ENCODE peak calls at places on chromosomes 1 and 21, in six cellular contexts. U is CD8-positive, alpha-beta memory T cell; E is AG04449; H is stomach; V is right lobe of liver; G is naive thymus-derived CD4-positive, alpha-beta T cell. R is an unnamed sample.

GRCh38 chr1:200438911-200439310 is 29.1 kb upstream of the ZNF281 start:
- DNase-seq in V (no peak), E (no peak), G (no peak), U (no peak), H (no peak), R (peak)

GRCh38 chr1:108815566-108815965 is 41.3 kb downstream of the AKNAD1 start:
- DNase-seq in U (no peak), E (no peak), V (no peak), G (no peak), H (no peak), R (no peak)

GRCh38 chr1:10374442-10374860 is 24.4 kb upstream of the PGD start:
- DNase-seq in E (no peak), H (no peak), U (no peak), G (no peak), V (no peak), R (no peak)

GRCh38 chr21:32653326-32653901 is 41.2 kb upstream of the CFAP298 start:
- DNase-seq in G (peak), E (no peak), H (no peak), U (peak), V (no peak), R (no peak)

GRCh38 chr1:228420968-228421826 is 4.5 kb upstream of the TRIM17 start:
- DNase-seq in G (no peak), E (no peak), H (no peak), U (no peak), V (no peak), R (no peak)

GRCh38 chr1:156645058-156645457 is 3.1 kb downstream of the BCAN start:
- DNase-seq in V (no peak), G (no peak), U (no peak), H (no peak), E (no peak), R (no peak)

GRCh38 chr1:157106813-157107189 is 7.2 kb upstream of the ETV3L start:
- DNase-seq in V (no peak), U (no peak), E (no peak), G (no peak), H (no peak), R (no peak)

GRCh38 chr1:110897685-110898084 is 24.7 kb downstream of the CD53 start:
- DNase-seq in V (no peak), U (peak), H (no peak), E (no peak), G (peak), R (no peak)

GRCh38 chr1:9659328-9659727 is 7.8 kb downstream of the PIK3CD start:
- DNase-seq in E (peak), H (no peak), V (no peak), U (no peak), G (no peak), R (peak)

GRCh38 chr1:50705699-50706098 is 254.4 kb downstream of the FAF1 start:
- DNase-seq in U (no peak), H (no peak), G (no peak), V (no peak), E (no peak), R (no peak)

GRCh38 chr1:13888351-13888996 is 188.5 kb downstream of the PRDM2 start:
- DNase-seq in G (no peak), E (no peak), H (no peak), V (no peak), U (no peak), R (no peak)

GRCh38 chr1:78075621-78076020 is 29.9 kb downstream of the GIPC2 start:
- DNase-seq in U (no peak), H (no peak), E (no peak), G (no peak), V (no peak), R (no peak)

GRCh38 chr1:222616535-222616934 is 1.4 kb upstream of the MIA3 start:
- DNase-seq in V (no peak), G (no peak), H (no peak), E (peak), U (no peak), R (peak)

GRCh38 chr1:15939181-15940109 is 36.5 kb downstream of the ZBTB17 start:
- DNase-seq in U (no peak), V (peak), H (peak), G (no peak), E (no peak), R (no peak)

GRCh38 chr1:187870567-187870966 is 1041.8 kb downstream of the PLA2G4A start:
- DNase-seq in U (no peak), E (no peak), V (no peak), H (no peak), G (no peak), R (no peak)

GRCh38 chr1:119737040-119737682 is 25.4 kb downstream of the PHGDH start:
- DNase-seq in V (no peak), G (no peak), H (peak), E (no peak), U (no peak), R (no peak)

GRCh38 chr1:28437260-28437923 is 67.9 kb downstream of the PHACTR4 start:
- DNase-seq in E (peak), U (no peak), H (no peak), G (no peak), V (no peak), R (no peak)
- H3K4me3 ChIP-seq in E (no peak), U (no peak), H (no peak), G (no peak), V (no peak), R (peak)

DNA sequence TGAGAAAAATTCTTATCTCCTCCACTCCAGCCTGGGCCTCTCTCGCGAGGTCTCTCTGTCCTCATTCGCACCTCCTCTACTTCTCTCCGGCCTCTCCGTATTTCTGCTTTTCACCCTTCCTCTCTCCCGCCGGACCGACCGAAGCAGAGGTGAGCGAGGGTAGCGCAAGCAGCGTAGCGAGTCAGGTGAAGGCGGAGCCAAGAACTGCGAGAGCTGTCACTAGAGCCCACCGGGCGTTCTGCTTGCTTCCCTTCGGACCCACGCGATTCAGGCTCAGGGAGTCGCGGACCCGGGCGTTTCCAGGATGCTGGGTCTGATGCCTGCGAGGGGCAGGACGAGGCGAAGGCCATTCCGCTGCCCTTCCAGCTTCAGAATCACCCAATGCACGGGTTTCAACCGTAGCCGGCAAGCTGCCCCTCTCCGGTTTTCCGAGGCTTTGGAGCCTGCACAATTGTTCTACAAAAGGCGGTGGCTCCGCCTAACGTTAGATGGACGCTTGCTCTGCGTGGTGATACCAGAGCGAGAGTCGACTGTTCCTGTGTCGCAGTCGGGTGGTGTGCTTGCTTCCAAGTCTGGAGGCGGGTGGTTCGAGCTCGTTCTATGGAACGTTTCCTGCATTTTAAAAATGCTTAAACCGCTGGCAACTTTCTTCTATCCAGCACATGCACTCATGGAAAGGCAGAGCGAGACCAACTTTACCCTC is 310.2 kb downstream of the FAM72C start:
- DNase-seq in G (no peak), V (no peak), E (no peak), U (no peak), H (no peak), R (no peak)
- H3K4me3 ChIP-seq in G (no peak), V (no peak), E (no peak), U (no peak), H (no peak), R (no peak)

DNA sequence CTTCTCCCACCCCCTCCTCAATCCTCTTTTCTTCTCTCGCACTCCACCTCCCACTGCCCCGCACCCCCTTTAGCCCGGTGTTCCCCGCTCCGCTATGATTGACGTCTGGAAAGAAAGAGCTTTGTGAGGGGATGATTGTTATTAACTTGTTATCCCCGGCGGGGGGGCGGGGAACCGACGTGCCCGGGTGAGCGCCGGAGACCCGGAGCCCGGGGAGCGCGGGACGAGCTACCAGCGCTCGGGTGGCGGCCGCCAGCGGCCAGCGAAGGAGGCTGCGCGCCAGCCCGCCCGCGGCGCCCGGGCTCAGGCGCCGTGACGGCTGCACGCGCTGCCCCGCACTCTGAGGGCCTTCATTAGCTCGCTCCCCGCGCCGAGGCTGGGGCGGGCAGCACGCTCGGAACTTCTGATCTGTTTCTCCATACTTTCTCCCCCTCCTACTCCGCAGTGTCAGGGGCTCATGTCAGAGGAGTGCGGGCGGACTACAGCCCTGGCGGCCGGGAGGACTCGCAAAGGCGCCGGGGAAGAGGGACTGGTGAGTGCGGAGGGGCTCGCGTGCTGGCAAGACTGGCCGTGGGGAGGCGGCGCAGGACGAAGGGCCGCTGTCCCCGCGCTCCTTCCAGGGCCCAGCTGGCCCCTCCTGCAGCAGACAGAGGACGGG is 2.1 kb downstream of the LHX8 start:
- DNase-seq in V (no peak), U (no peak), G (no peak), H (no peak), E (no peak), R (no peak)
- H3K4me3 ChIP-seq in V (no peak), U (no peak), G (no peak), H (peak), E (no peak), R (no peak)

DNA sequence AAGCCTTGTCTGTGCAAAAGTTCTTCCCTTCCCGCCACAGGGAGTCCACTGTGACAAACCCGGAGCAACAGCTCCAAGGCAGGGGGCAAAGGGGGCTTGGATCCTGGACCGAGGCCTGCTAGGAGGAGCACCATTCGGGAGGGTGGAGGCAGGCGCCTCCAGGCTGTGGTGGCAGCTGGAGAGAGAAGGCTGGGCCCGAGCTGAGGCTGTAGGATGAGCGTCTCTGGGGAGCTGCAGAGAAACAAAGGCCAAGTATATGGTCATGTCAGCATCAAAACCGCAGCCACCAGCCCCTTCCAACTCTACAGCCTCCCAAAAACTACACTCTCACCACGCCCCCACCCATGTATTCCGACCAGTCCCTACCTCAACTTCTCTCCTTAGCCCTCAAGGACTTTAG is 579 bp downstream of the SH3BP5L start:
- DNase-seq in H (no peak), V (no peak), G (no peak), E (no peak), U (no peak), R (no peak)
- H3K4me3 ChIP-seq in H (peak), V (peak), G (peak), E (peak), U (peak), R (peak)

GRCh38 chr1:161381707-161382106 is 14.0 kb upstream of the CFAP126 start:
- DNase-seq in U (no peak), V (no peak), E (no peak), G (no peak), H (no peak), R (no peak)
- H3K4me3 ChIP-seq in U (no peak), V (no peak), E (no peak), G (no peak), H (no peak), R (no peak)

GRCh38 chr1:147238053-147238902 is 4.2 kb upstream of the CHD1L start:
- DNase-seq in U (no peak), E (no peak), V (no peak), H (no peak), G (no peak), R (no peak)
- H3K4me3 ChIP-seq in U (no peak), E (no peak), V (no peak), H (no peak), G (no peak), R (no peak)

GRCh38 chr1:45971922-45972321 is 160.5 kb downstream of the PIK3R3 start:
- DNase-seq in V (no peak), H (no peak), U (no peak), E (no peak), G (no peak), R (no peak)

GRCh38 chr1:45973106-45973505 is 159.3 kb downstream of the PIK3R3 start:
- DNase-seq in U (no peak), H (no peak), G (no peak), V (no peak), E (no peak), R (no peak)

GRCh38 chr1:45972621-45973020 is 159.8 kb downstream of the PIK3R3 start:
- DNase-seq in U (no peak), V (no peak), H (no peak), E (no peak), G (no peak), R (no peak)

GRCh38 chr1:45969866-45970265 is 162.6 kb downstream of the PIK3R3 start:
- DNase-seq in E (no peak), U (no peak), H (no peak), V (no peak), G (no peak), R (no peak)

DNA sequence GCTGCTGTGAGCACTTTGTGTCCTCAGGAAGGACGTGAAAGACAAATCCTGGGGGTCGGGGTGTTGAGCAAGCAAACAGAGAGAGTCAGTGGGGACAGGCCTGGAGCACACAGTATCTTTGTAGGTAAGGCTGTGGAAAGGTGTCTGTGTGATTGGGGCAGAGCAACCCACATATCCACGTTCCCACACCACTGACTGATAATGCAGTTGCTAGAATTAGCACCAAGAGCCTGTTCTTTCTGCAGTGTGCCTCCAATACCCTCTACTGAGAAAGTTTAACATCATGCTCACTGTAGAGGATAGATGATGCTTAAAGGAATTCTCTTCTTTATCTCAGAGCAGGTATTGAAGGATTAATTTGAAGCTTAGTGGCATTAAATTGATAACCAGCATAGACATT is 161.1 kb downstream of the PIK3R3 start:
- DNase-seq in V (no peak), G (no peak), E (no peak), U (no peak), H (no peak), R (no peak)
- H3K4me3 ChIP-seq in V (no peak), G (no peak), E (no peak), U (no peak), H (no peak), R (no peak)

GRCh38 chr1:150971583-150972416 is 2.8 kb downstream of the CERS2 start:
- DNase-seq in V (peak), H (no peak), E (no peak), G (no peak), U (no peak), R (no peak)
- H3K4me3 ChIP-seq in V (peak), H (peak), E (peak), G (no peak), U (no peak), R (peak)

R was measured in AG04450.